ENCODE peak calls at places on chromosome 17, in seven cellular contexts. Z is IMR-90, J is OCI-LY7, Y is HFF-Myc, U is astrocyte, F is transverse colon, H is PC-9. S is an unnamed sample.

GRCh38 chr17:74274703-74275340 is 788 bp downstream of the DNAI2 start:
- DNase-seq in J (peak), U (no peak), Z (no peak), Y (no peak), H (no peak), F (no peak), S (no peak)

GRCh38 chr17:45718791-45719190 is 65.3 kb upstream of the CRHR1 start:
- DNase-seq in J (no peak), Y (no peak), Z (no peak), H (no peak), U (no peak), F (no peak), S (no peak)

GRCh38 chr17:37513711-37514110 is 24.0 kb downstream of the DUSP14 start:
- DNase-seq in Z (no peak), F (no peak), Y (no peak), U (no peak), J (no peak), H (no peak), S (no peak)

GRCh38 chr17:56909742-56910508 is 3.9 kb downstream of the TRIM25 start:
- DNase-seq in F (peak), Z (no peak), U (no peak), H (no peak), J (no peak), Y (no peak), S (no peak)

GRCh38 chr17:79991924-79992656 is 43.6 kb downstream of the TBC1D16 start:
- DNase-seq in Y (no peak), H (no peak), U (no peak), F (peak), J (no peak), Z (peak), S (no peak)

GRCh38 chr17:73939808-73940207 is 263.7 kb upstream of the RPL38 start:
- DNase-seq in J (no peak), Z (no peak), Y (no peak), H (no peak), U (no peak), F (no peak), S (peak)

GRCh38 chr17:39132192-39132600 is 19.2 kb downstream of the PLXDC1 start:
- DNase-seq in U (peak), J (no peak), Y (peak), Z (peak), F (no peak), H (no peak), S (no peak)

GRCh38 chr17:50840311-50840851 is 5.0 kb downstream of the WFIKKN2 start:
- DNase-seq in Z (no peak), H (no peak), Y (no peak), U (no peak), J (no peak), F (no peak), S (no peak)

GRCh38 chr17:57369509-57369945 is 113.2 kb downstream of the MSI2 start:
- DNase-seq in U (peak), J (no peak), Y (peak), Z (peak), F (no peak), H (no peak), S (no peak)

GRCh38 chr17:75635610-75636202 is 2.5 kb downstream of the SMIM5 start:
- DNase-seq in J (no peak), Y (no peak), Z (no peak), F (peak), U (no peak), H (no peak), S (no peak)

GRCh38 chr17:42743595-42744282 is 1.1 kb downstream of the EZH1 start:
- DNase-seq in Z (no peak), H (no peak), J (no peak), U (no peak), Y (peak), F (no peak), S (no peak)

GRCh38 chr17:16491703-16492612 is at the start of gene LRRC75A:
- DNase-seq in H (peak), J (no peak), F (peak), Z (peak), U (no peak), Y (no peak), S (no peak)

GRCh38 chr17:42989726-42990652 is 8.2 kb upstream of the RPL27 start:
- DNase-seq in H (no peak), U (peak), F (no peak), Y (no peak), J (no peak), Z (peak), S (no peak)

GRCh38 chr17:979211-979538 is 401 bp downstream of the NXN start:
- DNase-seq in U (no peak), Z (no peak), H (no peak), F (no peak), J (no peak), Y (no peak), S (no peak)

GRCh38 chr17:51044964-51045363 is 75.7 kb downstream of the SPAG9 start:
- DNase-seq in Y (no peak), F (no peak), J (no peak), U (no peak), H (no peak), Z (no peak), S (no peak)

GRCh38 chr17:19447085-19447583 is 36.1 kb downstream of the RNF112 start:
- DNase-seq in Y (peak), Z (peak), F (peak), U (peak), J (peak), H (peak), S (peak)

GRCh38 chr17:76198702-76199101 is 41.6 kb downstream of the RNF157 start:
- DNase-seq in F (no peak), H (no peak), Y (no peak), J (no peak), Z (no peak), U (no peak), S (no peak)

GRCh38 chr17:82948957-82949356 is 109.1 kb upstream of the ZNF750 start:
- DNase-seq in Z (no peak), Y (no peak), H (no peak), J (no peak), U (no peak), F (no peak), S (no peak)

GRCh38 chr17:9444687-9445086 is 130.9 kb downstream of the STX8 start:
- DNase-seq in Z (peak), J (no peak), U (peak), Y (no peak), F (no peak), H (no peak), S (no peak)

GRCh38 chr17:82613283-82614094 is 34.8 kb downstream of the WDR45B start:
- DNase-seq in F (no peak), J (no peak), U (no peak), H (no peak), Z (no peak), Y (no peak), S (no peak)

GRCh38 chr17:61352408-61352770 is 47.3 kb upstream of the TBX2 start:
- DNase-seq in H (no peak), F (no peak), J (no peak), Z (no peak), Y (no peak), U (no peak), S (no peak)

GRCh38 chr17:11332706-11333105 is 91.7 kb downstream of the SHISA6 start:
- DNase-seq in F (no peak), Y (no peak), U (no peak), J (no peak), H (no peak), Z (no peak), S (peak)

GRCh38 chr17:7355053-7355452 is at the start of gene TMEM95:
- DNase-seq in U (no peak), H (peak), J (no peak), F (peak), Y (no peak), Z (no peak), S (no peak)

GRCh38 chr17:68884888-68885287 is 70.3 kb downstream of the ABCA8 start:
- DNase-seq in U (no peak), Z (no peak), Y (no peak), H (no peak), J (no peak), F (no peak), S (no peak)

GRCh38 chr17:51228177-51228576 is 31.7 kb downstream of the MBTD1 start:
- DNase-seq in J (no peak), Y (no peak), U (peak), Z (peak), F (no peak), H (no peak), S (no peak)

GRCh38 chr17:45092932-45093430 is 31.9 kb downstream of the NMT1 start:
- DNase-seq in Z (peak), Y (peak), H (peak), F (peak), U (peak), J (no peak), S (peak)

GRCh38 chr17:45905812-45906211 is 11.5 kb downstream of the MAPT start:
- DNase-seq in F (no peak), U (no peak), H (no peak), J (no peak), Y (no peak), Z (no peak), S (no peak)

GRCh38 chr17:28968269-28968913 is 17.1 kb upstream of the PHF12 start:
- DNase-seq in Y (no peak), H (no peak), J (no peak), F (no peak), Z (no peak), U (peak), S (no peak)

GRCh38 chr17:20174588-20175265 is 165.6 kb downstream of the SPECC1 start:
- DNase-seq in F (no peak), U (peak), Y (no peak), H (peak), Z (peak), J (no peak), S (no peak)

GRCh38 chr17:28760987-28761562 is 17.3 kb downstream of the TRAF4 start:
- DNase-seq in U (peak), Y (no peak), F (peak), Z (peak), H (peak), J (no peak), S (no peak)

GRCh38 chr17:45149669-45150603 is 1.7 kb downstream of the HEXIM1 start:
- DNase-seq in Z (peak), U (peak), F (peak), Y (no peak), H (peak), J (peak), S (no peak)

GRCh38 chr17:45404870-45405249 is 27.8 kb downstream of the ARHGAP27 start:
- DNase-seq in Z (no peak), H (no peak), F (no peak), U (no peak), J (no peak), Y (no peak), S (no peak)

DNA sequence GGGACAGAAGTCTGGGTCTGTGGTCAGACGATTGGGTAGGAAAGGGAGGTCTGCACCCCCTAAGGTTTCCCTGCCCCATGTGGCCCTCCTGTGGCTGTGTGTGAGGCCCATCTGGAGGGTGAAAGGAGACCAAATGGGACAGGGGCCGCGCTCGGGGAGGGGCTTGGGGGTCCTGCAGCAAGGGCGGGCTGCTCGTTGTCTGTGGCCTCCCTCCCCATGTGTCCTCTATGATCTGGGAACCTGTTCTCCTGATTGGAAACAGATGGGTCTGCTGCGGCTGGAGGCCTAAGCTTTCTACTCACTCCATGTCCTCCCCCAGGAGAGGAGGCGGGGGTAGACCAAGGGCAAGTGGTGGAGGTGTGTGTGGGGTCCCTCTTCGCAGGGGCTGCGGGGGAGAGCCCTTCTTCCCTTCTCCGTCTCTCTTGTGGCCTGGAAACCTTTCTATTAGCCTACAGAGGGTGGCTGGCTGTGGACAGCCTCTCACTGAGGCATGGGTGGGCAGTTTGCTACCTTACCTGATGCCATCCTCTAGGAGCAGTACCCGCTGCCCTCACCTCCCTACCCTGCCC is 18.6 kb downstream of the IGFBP4 start:
- DNase-seq in J (no peak), Z (no peak), F (no peak), H (no peak), Y (no peak), U (no peak), S (no peak)
- TF ChIP-seq CTCF in J (no peak), Z (no peak), F (no peak), H (no peak), Y (no peak), U (no peak), S (no peak)

DNA sequence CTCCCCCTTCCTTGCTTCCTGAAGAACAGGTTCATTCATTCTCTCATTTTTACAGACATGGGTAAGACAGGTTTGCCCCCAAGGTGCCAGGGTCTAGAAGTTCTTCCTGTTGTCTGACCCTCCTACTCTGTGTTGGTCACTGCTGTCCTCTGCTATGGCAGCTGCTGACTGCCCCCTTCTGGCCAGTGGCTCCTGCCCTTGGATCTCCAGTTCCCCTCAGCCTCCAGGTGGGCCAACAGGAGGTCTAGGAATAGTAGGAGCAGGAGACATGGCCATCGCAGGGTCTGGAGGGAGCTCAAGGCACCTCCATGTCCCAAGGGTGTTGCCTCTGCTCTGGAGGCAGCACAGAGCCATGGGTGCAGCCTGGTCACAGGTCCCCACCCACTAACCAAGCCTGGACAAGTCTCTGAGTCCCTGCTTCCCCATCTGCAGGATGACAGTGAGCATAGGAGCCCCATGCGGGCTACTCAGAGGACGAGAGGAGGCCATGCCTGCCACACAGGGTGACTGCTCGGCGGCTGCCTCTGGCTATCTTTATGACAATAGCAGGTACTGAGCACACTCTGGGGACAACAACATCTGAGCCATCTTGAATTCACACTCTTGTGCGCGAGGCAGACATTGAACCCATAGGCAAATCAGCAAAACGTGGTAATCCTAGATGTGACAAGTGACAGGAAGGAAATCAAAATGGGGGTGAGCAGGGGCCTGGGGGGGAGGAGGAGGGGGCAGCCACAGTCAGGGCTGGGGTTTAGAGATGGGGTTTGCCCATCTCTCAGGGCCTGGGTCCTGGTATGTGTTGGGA is 27.0 kb upstream of the NXPH3 start:
- DNase-seq in H (peak), Z (peak), J (no peak), Y (no peak), F (no peak), U (no peak), S (no peak)
- TF ChIP-seq CTCF in H (peak), Z (peak), J (peak), Y (peak), F (peak), U (peak), S (peak)

GRCh38 chr17:55887531-55887930 is 136.7 kb downstream of the PCTP start:
- DNase-seq in F (no peak), Y (no peak), Z (no peak), H (no peak), J (no peak), U (no peak), S (no peak)

GRCh38 chr17:55883112-55883511 is 132.3 kb downstream of the PCTP start:
- DNase-seq in H (no peak), Z (no peak), J (no peak), Y (no peak), U (no peak), F (no peak), S (no peak)
- TF ChIP-seq CTCF in H (no peak), Z (no peak), J (no peak), Y (no peak), U (no peak), F (no peak), S (no peak)

GRCh38 chr17:78448356-78448993 is 70.0 kb downstream of the PGS1 start:
- DNase-seq in Y (no peak), F (no peak), H (no peak), Z (no peak), U (no peak), J (no peak), S (no peak)
- TF ChIP-seq CTCF in Y (peak), F (no peak), H (no peak), Z (no peak), U (no peak), J (peak), S (peak)

DNA sequence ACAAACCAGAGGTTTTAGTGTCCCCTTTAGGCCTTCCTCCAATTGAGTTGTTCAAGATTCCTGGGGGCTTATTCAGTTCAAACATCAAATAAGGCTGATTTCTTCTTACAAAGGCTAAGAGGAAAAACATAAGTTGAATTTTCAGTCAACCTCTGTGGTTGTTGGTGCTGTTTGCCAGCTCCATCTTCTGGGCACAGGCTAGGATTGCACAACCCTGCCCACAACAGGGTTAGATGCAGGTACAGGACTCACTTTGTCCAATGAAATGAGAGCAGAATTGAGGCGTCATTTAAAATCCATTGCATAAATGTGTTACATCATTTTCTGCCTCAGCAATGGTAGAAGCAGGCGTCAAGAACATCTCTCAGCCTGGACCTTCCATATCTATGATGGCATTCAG is 173.3 kb downstream of the PMP22 start:
- DNase-seq in Z (no peak), H (no peak), U (no peak), F (no peak), Y (no peak), J (peak), S (no peak)
- TF ChIP-seq CTCF in Z (peak), H (no peak), U (peak), F (no peak), Y (peak), J (peak), S (peak)

S was measured in osteocyte.